ENCODE peak calls at places on chromosome 6, in seven cellular contexts. F, K, W, U, T, J and L are unnamed samples. For H3K9me2, the result is how much of the 10 kb centered on the place peaks cover.

GRCh38 chr6:47245745-47246371 is 63.8 kb downstream of the TNFRSF21 start:
- DNase-seq in W (no peak), J (no peak), K (no peak), U (no peak), F (no peak), T (no peak), L (no peak)

GRCh38 chr6:18330548-18331066 is 56.5 kb upstream of the RNF144B start:
- DNase-seq in J (no peak), U (no peak), W (no peak), F (no peak), K (no peak), T (no peak), L (no peak)

GRCh38 chr6:133128191-133128590 is 113.0 kb upstream of the EYA4 start:
- DNase-seq in K (no peak), U (no peak), T (no peak), W (peak), F (no peak), J (no peak), L (no peak)

GRCh38 chr6:158048589-158048988 is 66.9 kb downstream of the SYNJ2 start:
- DNase-seq in J (no peak), U (no peak), W (no peak), F (no peak), T (no peak), K (no peak), L (no peak)

GRCh38 chr6:52546192-52546591 is 30.7 kb downstream of the TRAM2 start:
- DNase-seq in U (no peak), T (no peak), J (no peak), K (no peak), W (no peak), F (no peak), L (no peak)

GRCh38 chr6:126516411-126516810 is 176.5 kb downstream of the CENPW start:
- DNase-seq in U (no peak), W (peak), K (no peak), T (no peak), J (no peak), F (no peak), L (no peak)

GRCh38 chr6:89281779-89282246 is 33.3 kb downstream of the GABRR2 start:
- DNase-seq in W (peak), F (no peak), T (peak), U (peak), K (peak), J (no peak), L (peak)

GRCh38 chr6:134299236-134299635 is 18.7 kb downstream of the SGK1 start:
- DNase-seq in U (no peak), J (peak), T (peak), K (no peak), F (no peak), W (peak), L (no peak)

GRCh38 chr6:16769131-16769985 is 8.1 kb upstream of the ATXN1 start:
- DNase-seq in T (peak), F (no peak), K (peak), J (peak), W (peak), U (no peak), L (peak)

GRCh38 chr6:37777272-37777736 is 42.2 kb upstream of the ZFAND3 start:
- DNase-seq in J (no peak), W (no peak), T (no peak), U (no peak), K (peak), F (peak), L (no peak)

GRCh38 chr6:73394577-73395354 is at the start of gene DDX43:
- DNase-seq in U (peak), J (no peak), F (no peak), K (peak), T (no peak), W (peak), L (no peak)

GRCh38 chr6:2245103-2245953 is at the start of gene GMDS:
- DNase-seq in J (peak), F (peak), U (peak), T (peak), W (peak), K (peak), L (peak)

GRCh38 chr6:2875840-2876207 is 27.3 kb downstream of the SERPINB9 start:
- DNase-seq in U (peak), W (peak), K (peak), F (no peak), J (no peak), T (no peak), L (no peak)

GRCh38 chr6:12356983-12357972 is 67.1 kb downstream of the EDN1 start:
- DNase-seq in K (no peak), J (no peak), F (peak), T (no peak), W (peak), U (no peak), L (no peak)

GRCh38 chr6:22447191-22447590 is 122.2 kb upstream of the HDGFL1 start:
- DNase-seq in T (no peak), J (no peak), K (no peak), F (no peak), W (no peak), U (no peak), L (no peak)

GRCh38 chr6:158854214-158855101 is 35.3 kb upstream of the EZR start:
- DNase-seq in U (no peak), F (no peak), J (peak), W (peak), K (peak), T (peak), L (no peak)

GRCh38 chr6:155221086-155221485 is 42.7 kb upstream of the CLDN20 start:
- DNase-seq in T (no peak), F (no peak), K (no peak), W (no peak), U (no peak), J (no peak), L (no peak)

GRCh38 chr6:155215906-155216305 is 47.9 kb upstream of the CLDN20 start:
- DNase-seq in K (no peak), J (no peak), U (no peak), T (no peak), W (no peak), F (no peak), L (no peak)

GRCh38 chr6:155219299-155219698 is 44.5 kb upstream of the CLDN20 start:
- DNase-seq in U (no peak), F (no peak), W (no peak), J (no peak), T (no peak), K (no peak), L (no peak)

GRCh38 chr6:155216312-155217028 is 47.3 kb upstream of the CLDN20 start:
- DNase-seq in T (no peak), W (no peak), J (no peak), U (no peak), F (no peak), K (peak), L (no peak)

DNA sequence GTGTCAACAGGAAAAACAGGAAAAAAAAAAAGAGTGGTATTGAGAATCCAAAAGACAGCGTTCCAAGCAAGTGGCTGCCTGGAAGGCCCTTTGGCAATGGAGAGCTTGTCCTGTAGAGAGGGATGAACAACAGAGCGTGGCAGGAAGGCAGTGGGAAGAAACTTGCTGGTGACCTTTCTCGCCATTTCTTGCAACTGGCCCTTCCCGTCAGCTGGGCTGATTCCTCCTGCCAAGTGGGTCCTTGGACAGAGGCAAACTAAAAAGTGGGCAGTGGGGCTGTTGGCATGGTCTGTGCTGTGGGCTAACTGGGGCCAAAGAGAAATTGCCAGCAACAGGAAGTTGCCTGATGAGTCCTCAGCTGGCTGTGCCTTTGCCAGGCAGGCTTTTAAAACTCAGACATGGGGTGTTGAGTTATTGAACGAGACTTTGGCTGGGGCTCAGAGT is 43.9 kb upstream of the CLDN20 start:
- DNase-seq in K (no peak), U (no peak), F (no peak), T (no peak), J (no peak), W (no peak), L (no peak)
- H3K9me2 ChIP-seq in K (under half), U (under half), F (under half), T (under half), J (under half), W (under half), L (under half)

GRCh38 chr6:84123186-84123585 is 89.6 kb downstream of the MRAP2 start:
- DNase-seq in K (no peak), J (no peak), U (no peak), F (no peak), W (no peak), T (no peak), L (no peak)
- H3K9me2 ChIP-seq in K (under half), J (under half), U (under half), F (under half), W (under half), T (under half), L (under half)

GRCh38 chr6:115133790-115134189 is 791.0 kb upstream of the HS3ST5 start:
- DNase-seq in K (no peak), U (no peak), T (no peak), J (no peak), W (no peak), F (no peak), L (no peak)

DNA sequence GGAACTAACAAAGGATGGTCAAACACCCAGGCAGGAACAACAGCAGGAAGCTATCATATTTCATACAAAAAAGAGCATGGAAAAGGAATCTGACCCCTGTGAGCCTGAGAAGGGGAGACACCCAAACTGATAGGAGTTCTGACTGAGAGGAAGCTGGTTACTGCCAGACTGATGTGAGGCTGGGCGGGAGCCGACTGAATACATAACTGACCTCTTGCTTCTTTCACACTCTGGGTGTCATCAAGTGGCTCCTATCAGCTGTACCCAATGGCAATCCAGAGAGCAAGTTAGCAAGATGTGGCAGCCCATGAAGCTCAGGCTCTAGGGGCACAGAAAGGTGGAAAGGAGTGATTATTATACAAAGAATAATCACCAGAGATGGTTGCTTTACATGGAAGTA is 795.1 kb upstream of the HS3ST5 start:
- DNase-seq in F (no peak), W (no peak), U (no peak), J (no peak), T (no peak), K (peak), L (no peak)
- H3K9me2 ChIP-seq in F (under half), W (under half), U (under half), J (under half), T (under half), K (under half), L (under half)

GRCh38 chr6:169714595-169714994 is 9.7 kb downstream of the PHF10 start:
- DNase-seq in J (no peak), U (no peak), W (no peak), K (no peak), T (no peak), F (no peak), L (no peak)

GRCh38 chr6:169709293-169709692 is 7.4 kb downstream of the C6orf120 start:
- DNase-seq in U (no peak), T (no peak), F (no peak), W (no peak), K (no peak), J (no peak), L (no peak)

GRCh38 chr6:169707772-169708171 is 5.8 kb downstream of the C6orf120 start:
- DNase-seq in K (no peak), W (no peak), F (no peak), J (no peak), U (no peak), T (no peak), L (no peak)

GRCh38 chr6:169714178-169714577 is 10.1 kb downstream of the PHF10 start:
- DNase-seq in K (no peak), F (no peak), J (no peak), W (no peak), U (no peak), T (no peak), L (no peak)

DNA sequence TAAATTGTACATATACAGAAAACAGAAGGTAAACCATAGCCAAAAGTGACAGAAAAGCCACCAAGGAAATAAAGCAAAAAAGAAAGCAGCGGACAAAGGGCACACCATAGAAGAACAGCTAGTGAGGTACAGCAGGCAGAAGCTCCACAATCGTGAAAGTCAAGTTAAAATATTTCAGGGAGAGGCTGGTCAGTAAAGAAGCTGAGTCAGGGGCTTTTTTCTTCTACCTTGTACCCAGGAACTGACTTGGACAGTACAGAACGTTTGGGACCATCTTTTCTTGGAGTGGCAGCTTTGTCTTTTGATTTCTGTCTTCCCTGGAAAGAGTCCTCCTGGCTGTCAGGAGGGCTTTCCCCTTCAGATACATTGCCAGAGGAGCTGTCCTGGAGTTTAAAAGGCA is 8.1 kb downstream of the C6orf120 start:
- DNase-seq in T (no peak), K (no peak), U (no peak), J (no peak), W (no peak), F (no peak), L (no peak)
- H3K9me2 ChIP-seq in T (under half), K (under half), U (under half), J (under half), W (under half), F (under half), L (under half)

DNA sequence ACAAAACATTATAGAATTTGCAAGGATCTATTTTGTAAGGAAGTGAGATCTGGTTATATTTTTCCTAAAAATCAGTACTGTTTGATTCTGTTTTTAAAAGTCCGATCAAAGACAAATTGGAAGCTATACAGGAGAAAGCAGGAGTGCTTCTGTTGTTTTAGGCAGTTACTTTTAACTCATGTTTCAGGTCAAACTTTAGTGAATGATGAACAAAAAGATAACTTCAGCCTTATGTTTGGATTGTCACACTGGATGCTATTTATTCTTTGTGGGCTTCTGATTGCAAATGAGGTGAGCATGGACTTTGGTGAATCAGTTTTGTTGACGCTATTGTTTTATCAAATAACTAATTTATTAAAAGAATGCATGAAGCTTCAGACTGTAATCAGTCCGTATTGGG is 228.7 kb upstream of the SLC35B3 start:
- DNase-seq in T (no peak), W (no peak), F (no peak), J (no peak), U (no peak), K (no peak), L (no peak)
- H3K9me2 ChIP-seq in T (under half), W (under half), F (under half), J (under half), U (under half), K (under half), L (under half)

GRCh38 chr6:45899683-45899946 is 116.0 kb downstream of the CLIC5 start:
- DNase-seq in W (no peak), F (no peak), U (no peak), K (no peak), T (no peak), J (no peak), L (no peak)

GRCh38 chr6:45902984-45903383 is 112.7 kb downstream of the CLIC5 start:
- DNase-seq in J (no peak), T (no peak), K (no peak), W (no peak), F (no peak), U (no peak), L (no peak)

GRCh38 chr6:45898941-45899682 is 116.5 kb downstream of the CLIC5 start:
- DNase-seq in F (no peak), W (peak), J (no peak), K (peak), T (no peak), U (no peak), L (no peak)

GRCh38 chr6:45901777-45902650 is 113.6 kb downstream of the CLIC5 start:
- DNase-seq in K (no peak), W (no peak), F (no peak), U (no peak), T (no peak), J (no peak), L (no peak)

GRCh38 chr6:45900808-45901752 is 114.6 kb downstream of the CLIC5 start:
- DNase-seq in J (peak), U (no peak), W (peak), T (no peak), K (peak), F (no peak), L (no peak)
- H3K9me2 ChIP-seq in J (under half), U (under half), W (under half), T (under half), K (under half), F (under half), L (under half)